ENCODE peak calls at places on chromosomes 16 and 17, in four cellular contexts. B, N, H and Z are unnamed samples. For H3K27me3 and H3K9me3, the result is how much of the 10 kb centered on the place peaks cover.

GRCh38 chr17:75892556-75893224 is 4.1 kb downstream of the TRIM65 start:
- DNase-seq in B (no peak), N (no peak), H (no peak), Z (peak)

GRCh38 chr17:64780096-64781012 is 118.2 kb upstream of the SMURF2 start:
- DNase-seq in N (peak), B (peak), H (no peak), Z (no peak)

GRCh38 chr16:19196871-19197270 is 28.8 kb downstream of the SYT17 start:
- DNase-seq in N (no peak), H (no peak), B (no peak), Z (no peak)

GRCh38 chr16:85563031-85563430 is 50.1 kb upstream of the GSE1 start:
- DNase-seq in B (no peak), N (no peak), H (no peak), Z (no peak)

GRCh38 chr16:51763072-51763658 is 612.1 kb upstream of the SALL1 start:
- DNase-seq in B (peak), H (no peak), N (no peak), Z (peak)

GRCh38 chr17:43418441-43419374 is 19.9 kb downstream of the ARL4D start:
- DNase-seq in B (peak), N (no peak), H (peak), Z (peak)

GRCh38 chr16:58128721-58129096 is 472 bp downstream of the CFAP20 start:
- DNase-seq in B (peak), H (no peak), N (no peak), Z (peak)

GRCh38 chr17:56820207-56820606 is 13.5 kb downstream of the C17orf67 start:
- DNase-seq in N (no peak), H (no peak), B (no peak), Z (no peak)

GRCh38 chr17:18262641-18263040 is 2.2 kb downstream of the MIEF2 start:
- DNase-seq in H (no peak), N (peak), B (no peak), Z (no peak)

GRCh38 chr16:47460301-47460754 is 535 bp downstream of the ITFG1 start:
- DNase-seq in H (no peak), N (no peak), B (no peak), Z (no peak)

GRCh38 chr17:81518785-81519283 is 6.2 kb upstream of the ACTG1 start:
- DNase-seq in B (peak), N (peak), H (no peak), Z (no peak)

GRCh38 chr16:30088237-30088831 is 3.4 kb downstream of the TBX6 start:
- DNase-seq in N (peak), B (no peak), H (no peak), Z (no peak)

GRCh38 chr17:76383645-76384221 is 676 bp upstream of the SPHK1 start:
- DNase-seq in B (peak), N (peak), H (no peak), Z (peak)

GRCh38 chr17:29588561-29589411 is 662 bp downstream of the GIT1 start:
- DNase-seq in H (peak), B (peak), N (peak), Z (no peak)

DNA sequence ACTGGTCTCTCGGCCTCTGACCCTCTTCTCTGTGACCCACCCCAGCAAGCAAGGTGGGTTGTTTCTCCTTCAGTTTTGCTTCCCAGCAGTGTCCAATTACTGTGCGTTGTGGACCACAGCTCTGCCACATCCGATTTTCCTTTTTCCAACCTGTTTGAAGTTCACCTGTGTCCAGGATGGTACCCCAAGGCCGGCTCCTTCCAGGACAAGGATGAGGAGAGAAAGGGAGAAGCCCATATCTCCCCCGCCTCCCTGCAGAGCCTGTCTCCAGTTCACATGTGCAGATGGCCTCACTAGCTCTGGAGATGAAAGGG is 13.5 kb downstream of the NMRAL1 start:
- DNase-seq in B (no peak), N (no peak), H (no peak), Z (peak)
- H3K27ac ChIP-seq in B (peak), N (no peak), H (no peak), Z (peak)

GRCh38 chr16:86580798-86581185 is 2.4 kb downstream of the FOXL1 start:
- DNase-seq in N (no peak), H (no peak), B (no peak), Z (no peak)
- H3K27me3 ChIP-seq in N (under half), H (under half), B (half or more), Z (under half)

DNA sequence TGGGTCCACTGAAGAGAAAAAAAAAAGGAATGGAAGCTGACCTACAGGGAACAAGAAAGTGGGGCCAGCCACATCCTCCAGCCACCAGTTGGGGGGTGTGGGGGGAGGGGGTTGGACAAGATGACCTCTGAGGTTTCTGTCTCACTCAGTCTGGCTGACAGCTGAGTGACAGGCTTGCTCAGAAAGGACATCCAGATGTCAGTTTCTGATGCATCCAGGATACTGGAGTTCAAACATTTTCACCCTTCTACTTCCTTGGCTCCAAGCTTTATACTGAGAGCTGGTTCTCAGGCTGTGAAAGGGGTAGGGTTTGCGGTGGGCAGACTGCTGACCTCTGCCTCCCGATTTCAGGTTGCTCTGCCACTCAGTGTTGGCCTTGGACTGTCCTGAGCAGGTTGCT is 2178.3 kb downstream of the TP53TG3F start:
- DNase-seq in N (no peak), H (no peak), B (no peak), Z (no peak)
- H3K9me3 ChIP-seq in N (under half), H (under half), B (under half), Z (under half)

DNA sequence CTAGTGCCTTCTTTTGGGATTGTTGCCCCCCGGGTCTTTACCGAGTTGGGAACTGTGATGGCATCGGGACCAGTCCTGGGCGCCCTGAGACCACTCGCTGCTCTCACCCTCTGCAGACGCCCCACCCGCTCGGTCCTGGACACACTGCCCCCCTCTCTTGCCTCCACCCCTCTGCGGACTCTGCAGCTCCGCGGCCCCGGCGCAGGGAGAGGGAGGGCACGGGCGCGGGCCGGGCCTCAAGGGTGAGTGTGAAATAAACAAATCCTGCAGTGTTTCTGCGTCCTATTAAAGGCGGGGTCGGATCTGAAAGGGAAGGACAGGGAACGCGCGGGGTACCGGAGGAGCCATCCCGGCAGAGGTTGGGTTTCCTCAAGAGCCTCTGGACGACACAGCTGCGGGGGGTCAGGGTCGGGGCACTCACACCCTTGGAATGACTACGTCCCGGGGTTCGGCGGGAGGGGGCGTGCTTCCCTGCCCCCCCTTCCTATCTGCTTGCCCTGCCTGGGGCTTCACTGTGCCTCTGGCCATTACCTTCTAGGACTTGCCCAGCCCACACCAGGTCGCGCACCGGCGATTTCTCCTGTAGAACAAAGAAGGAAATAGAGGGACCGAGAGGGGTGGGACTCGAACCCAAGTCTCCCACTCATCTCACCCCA is 514 bp upstream of the HSF4 start:
- DNase-seq in H (peak), B (peak), N (peak), Z (no peak)
- H3K27ac ChIP-seq in H (no peak), B (no peak), N (no peak), Z (peak)

GRCh38 chr17:49086316-49086605 is 46.3 kb upstream of the B4GALNT2 start:
- DNase-seq in B (no peak), N (no peak), H (no peak), Z (no peak)
- H3K27me3 ChIP-seq in B (under half), N (under half), H (under half), Z (under half)

DNA sequence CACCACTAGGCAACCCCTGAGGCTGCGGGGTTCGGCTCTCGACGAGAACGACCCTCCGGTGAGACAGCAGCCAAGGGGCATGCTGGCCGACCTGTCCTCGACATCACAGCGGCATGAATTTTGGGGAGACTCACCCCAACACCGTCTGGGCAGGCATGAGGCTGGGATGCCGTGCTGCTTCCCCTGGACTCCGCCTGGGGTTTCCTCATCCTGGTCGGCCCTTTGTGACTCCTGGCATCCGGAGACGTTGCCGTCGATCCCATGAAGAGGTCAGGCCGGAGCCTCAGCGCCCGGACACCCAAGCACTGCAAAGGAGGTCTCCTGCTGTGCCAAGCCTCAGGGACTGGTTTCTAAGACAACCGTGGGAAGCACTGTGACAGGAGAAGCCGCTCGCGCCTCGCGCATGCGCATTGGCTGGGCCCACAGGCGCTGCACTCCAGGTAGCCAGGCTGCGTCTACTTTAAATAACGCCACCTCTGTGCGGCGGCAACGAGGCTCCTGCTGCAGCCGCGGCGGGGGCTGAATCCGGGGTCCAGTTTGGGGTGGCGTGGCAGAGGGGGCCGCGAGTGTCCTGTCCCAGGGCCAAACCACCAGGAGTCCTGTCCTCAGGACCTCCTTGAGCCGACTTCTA is 13.8 kb upstream of the KCNJ18 start:
- DNase-seq in B (no peak), N (peak), H (no peak), Z (no peak)
- H3K9me3 ChIP-seq in B (under half), N (under half), H (under half), Z (under half)

GRCh38 chr17:46978489-46979022 is 497 bp downstream of the RPRML start:
- DNase-seq in N (peak), B (peak), H (no peak), Z (peak)
- H3K27ac ChIP-seq in N (no peak), B (no peak), H (no peak), Z (no peak)